ENCODE peak calls at places on chromosomes 12 and 14, in six cellular contexts. One of them, this sample, is unnamed.

GRCh38 chr12:32217354-32218310 is 111.0 kb downstream of the BICD1 start:
- DNase-seq in stimulated activated CD4-positive, alpha-beta T cell treated with anti-CD3 and anti-CD28 coated beads, Interleukin-1b, Interleukin-23, amount 100 ng/mL, for 48 hours: peak; percentile 6
- DNase-seq in M059J: peak; percentile 93
- DNase-seq in left ventricle myocardium superior: no peak
- DNase-seq in esophagus muscularis mucosa: no peak
- DNase-seq in substantia nigra: no peak
- DNase-seq in this sample: no peak

GRCh38 chr14:68172664-68173063 is 353.1 kb downstream of the RAD51B start:
- DNase-seq in stimulated activated CD4-positive, alpha-beta T cell treated with anti-CD3 and anti-CD28 coated beads, Interleukin-1b, Interleukin-23, amount 100 ng/mL, for 48 hours: no peak
- DNase-seq in M059J: no peak
- DNase-seq in left ventricle myocardium superior: no peak
- DNase-seq in esophagus muscularis mucosa: no peak
- DNase-seq in substantia nigra: no peak
- DNase-seq in this sample: no peak

GRCh38 chr12:75995691-75996090 is 35.9 kb downstream of the PHLDA1 start:
- DNase-seq in stimulated activated CD4-positive, alpha-beta T cell treated with anti-CD3 and anti-CD28 coated beads, Interleukin-1b, Interleukin-23, amount 100 ng/mL, for 48 hours: no peak
- DNase-seq in M059J: no peak
- DNase-seq in left ventricle myocardium superior: no peak
- DNase-seq in esophagus muscularis mucosa: no peak
- DNase-seq in substantia nigra: no peak
- DNase-seq in this sample: no peak

GRCh38 chr12:124517260-124518050 is 50.0 kb downstream of the NCOR2 start:
- DNase-seq in stimulated activated CD4-positive, alpha-beta T cell treated with anti-CD3 and anti-CD28 coated beads, Interleukin-1b, Interleukin-23, amount 100 ng/mL, for 48 hours: no peak
- DNase-seq in M059J: peak; percentile 76
- DNase-seq in left ventricle myocardium superior: peak; percentile 90
- DNase-seq in esophagus muscularis mucosa: no peak
- DNase-seq in substantia nigra: peak; percentile 75
- DNase-seq in this sample: peak; percentile 85

GRCh38 chr14:101235872-101236221 is 325.4 kb upstream of the DIO3 start:
- DNase-seq in stimulated activated CD4-positive, alpha-beta T cell treated with anti-CD3 and anti-CD28 coated beads, Interleukin-1b, Interleukin-23, amount 100 ng/mL, for 48 hours: no peak
- DNase-seq in M059J: no peak
- DNase-seq in left ventricle myocardium superior: no peak
- DNase-seq in esophagus muscularis mucosa: no peak
- DNase-seq in substantia nigra: no peak
- DNase-seq in this sample: no peak

GRCh38 chr14:79544671-79545070 is 666.6 kb downstream of the DIO2 start:
- DNase-seq in stimulated activated CD4-positive, alpha-beta T cell treated with anti-CD3 and anti-CD28 coated beads, Interleukin-1b, Interleukin-23, amount 100 ng/mL, for 48 hours: no peak
- DNase-seq in M059J: peak; percentile 68
- DNase-seq in left ventricle myocardium superior: no peak
- DNase-seq in esophagus muscularis mucosa: no peak
- DNase-seq in substantia nigra: no peak
- DNase-seq in this sample: no peak

GRCh38 chr12:78674311-78675085 is 190.1 kb upstream of the SYT1 start:
- DNase-seq in stimulated activated CD4-positive, alpha-beta T cell treated with anti-CD3 and anti-CD28 coated beads, Interleukin-1b, Interleukin-23, amount 100 ng/mL, for 48 hours: no peak
- DNase-seq in M059J: peak; percentile 26
- DNase-seq in left ventricle myocardium superior: no peak
- DNase-seq in esophagus muscularis mucosa: no peak
- DNase-seq in substantia nigra: no peak
- DNase-seq in this sample: no peak

GRCh38 chr12:42284876-42285275 is 41.0 kb downstream of the ZCRB1 start:
- DNase-seq in stimulated activated CD4-positive, alpha-beta T cell treated with anti-CD3 and anti-CD28 coated beads, Interleukin-1b, Interleukin-23, amount 100 ng/mL, for 48 hours: no peak
- DNase-seq in M059J: no peak
- DNase-seq in left ventricle myocardium superior: no peak
- DNase-seq in esophagus muscularis mucosa: no peak
- DNase-seq in substantia nigra: no peak
- DNase-seq in this sample: no peak

GRCh38 chr14:102570334-102570995 is 22.0 kb upstream of the RCOR1 start:
- DNase-seq in stimulated activated CD4-positive, alpha-beta T cell treated with anti-CD3 and anti-CD28 coated beads, Interleukin-1b, Interleukin-23, amount 100 ng/mL, for 48 hours: no peak
- DNase-seq in M059J: no peak
- DNase-seq in left ventricle myocardium superior: no peak
- DNase-seq in esophagus muscularis mucosa: no peak
- DNase-seq in substantia nigra: no peak
- DNase-seq in this sample: no peak

GRCh38 chr12:6866920-6867406 is 368 bp upstream of the TPI1 start:
- DNase-seq in stimulated activated CD4-positive, alpha-beta T cell treated with anti-CD3 and anti-CD28 coated beads, Interleukin-1b, Interleukin-23, amount 100 ng/mL, for 48 hours: peak; percentile 13
- DNase-seq in M059J: peak; percentile 47
- DNase-seq in left ventricle myocardium superior: no peak
- DNase-seq in esophagus muscularis mucosa: peak; percentile 94
- DNase-seq in substantia nigra: peak; percentile 63
- DNase-seq in this sample: no peak

GRCh38 chr12:113950873-113951272 is 15.3 kb downstream of the RBM19 start:
- DNase-seq in stimulated activated CD4-positive, alpha-beta T cell treated with anti-CD3 and anti-CD28 coated beads, Interleukin-1b, Interleukin-23, amount 100 ng/mL, for 48 hours: no peak
- DNase-seq in M059J: no peak
- DNase-seq in left ventricle myocardium superior: no peak
- DNase-seq in esophagus muscularis mucosa: no peak
- DNase-seq in substantia nigra: no peak
- DNase-seq in this sample: no peak

GRCh38 chr12:3631272-3631637 is 121.7 kb downstream of the CRACR2A start:
- DNase-seq in stimulated activated CD4-positive, alpha-beta T cell treated with anti-CD3 and anti-CD28 coated beads, Interleukin-1b, Interleukin-23, amount 100 ng/mL, for 48 hours: no peak
- DNase-seq in M059J: no peak
- DNase-seq in left ventricle myocardium superior: no peak
- DNase-seq in esophagus muscularis mucosa: no peak
- DNase-seq in substantia nigra: no peak
- DNase-seq in this sample: no peak

GRCh38 chr12:452667-453210 is 7.0 kb upstream of the B4GALNT3 start:
- DNase-seq in stimulated activated CD4-positive, alpha-beta T cell treated with anti-CD3 and anti-CD28 coated beads, Interleukin-1b, Interleukin-23, amount 100 ng/mL, for 48 hours: peak; percentile 84
- DNase-seq in M059J: no peak
- DNase-seq in left ventricle myocardium superior: peak; percentile 47
- DNase-seq in esophagus muscularis mucosa: no peak
- DNase-seq in substantia nigra: peak; percentile 65
- DNase-seq in this sample: peak; percentile 41

GRCh38 chr12:108729612-108730336 is 1.5 kb downstream of the CORO1C start:
- DNase-seq in stimulated activated CD4-positive, alpha-beta T cell treated with anti-CD3 and anti-CD28 coated beads, Interleukin-1b, Interleukin-23, amount 100 ng/mL, for 48 hours: no peak
- DNase-seq in M059J: peak; percentile 67
- DNase-seq in left ventricle myocardium superior: no peak
- DNase-seq in esophagus muscularis mucosa: no peak
- DNase-seq in substantia nigra: no peak
- DNase-seq in this sample: no peak

GRCh38 chr12:27331299-27331926 is 1.2 kb upstream of the BMAL2 start:
- DNase-seq in stimulated activated CD4-positive, alpha-beta T cell treated with anti-CD3 and anti-CD28 coated beads, Interleukin-1b, Interleukin-23, amount 100 ng/mL, for 48 hours: peak; percentile 16
- DNase-seq in M059J: peak; percentile 96
- DNase-seq in left ventricle myocardium superior: no peak
- DNase-seq in esophagus muscularis mucosa: no peak
- DNase-seq in substantia nigra: no peak
- DNase-seq in this sample: no peak

GRCh38 chr14:39097159-39097558 is 5.9 kb downstream of the SEC23A start:
- DNase-seq in stimulated activated CD4-positive, alpha-beta T cell treated with anti-CD3 and anti-CD28 coated beads, Interleukin-1b, Interleukin-23, amount 100 ng/mL, for 48 hours: peak; percentile 29
- DNase-seq in M059J: no peak
- DNase-seq in left ventricle myocardium superior: no peak
- DNase-seq in esophagus muscularis mucosa: no peak
- DNase-seq in substantia nigra: no peak
- DNase-seq in this sample: no peak

GRCh38 chr14:90521121-90521929 is 124.5 kb downstream of the CALM1 start:
- DNase-seq in stimulated activated CD4-positive, alpha-beta T cell treated with anti-CD3 and anti-CD28 coated beads, Interleukin-1b, Interleukin-23, amount 100 ng/mL, for 48 hours: no peak
- DNase-seq in M059J: peak; percentile 66
- DNase-seq in left ventricle myocardium superior: no peak
- DNase-seq in esophagus muscularis mucosa: no peak
- DNase-seq in substantia nigra: peak; percentile 35
- DNase-seq in this sample: no peak

GRCh38 chr14:61764342-61765122 is 2.3 kb downstream of the SNAPC1 start:
- DNase-seq in stimulated activated CD4-positive, alpha-beta T cell treated with anti-CD3 and anti-CD28 coated beads, Interleukin-1b, Interleukin-23, amount 100 ng/mL, for 48 hours: no peak
- DNase-seq in M059J: no peak
- DNase-seq in left ventricle myocardium superior: no peak
- DNase-seq in esophagus muscularis mucosa: no peak
- DNase-seq in substantia nigra: no peak
- DNase-seq in this sample: no peak

GRCh38 chr14:72892879-72893635 is 844 bp downstream of the DPF3 start:
- DNase-seq in stimulated activated CD4-positive, alpha-beta T cell treated with anti-CD3 and anti-CD28 coated beads, Interleukin-1b, Interleukin-23, amount 100 ng/mL, for 48 hours: peak; percentile 16
- DNase-seq in M059J: peak; percentile 39
- DNase-seq in left ventricle myocardium superior: peak; percentile 63
- DNase-seq in esophagus muscularis mucosa: no peak
- DNase-seq in substantia nigra: peak; percentile 61
- DNase-seq in this sample: peak; percentile 78

GRCh38 chr12:66279127-66279712 is 23.1 kb upstream of the HELB start:
- DNase-seq in stimulated activated CD4-positive, alpha-beta T cell treated with anti-CD3 and anti-CD28 coated beads, Interleukin-1b, Interleukin-23, amount 100 ng/mL, for 48 hours: no peak
- DNase-seq in M059J: peak; percentile 7
- DNase-seq in left ventricle myocardium superior: no peak
- DNase-seq in esophagus muscularis mucosa: no peak
- DNase-seq in substantia nigra: peak; percentile 9
- DNase-seq in this sample: no peak

GRCh38 chr12:131444220-131445164 is 266.4 kb upstream of the SFSWAP start:
- DNase-seq in stimulated activated CD4-positive, alpha-beta T cell treated with anti-CD3 and anti-CD28 coated beads, Interleukin-1b, Interleukin-23, amount 100 ng/mL, for 48 hours: no peak
- DNase-seq in M059J: no peak
- DNase-seq in left ventricle myocardium superior: peak; percentile 15
- DNase-seq in esophagus muscularis mucosa: no peak
- DNase-seq in substantia nigra: no peak
- DNase-seq in this sample: peak; percentile 69

GRCh38 chr12:90653051-90653450 is 301.9 kb downstream of the CCER1 start:
- DNase-seq in stimulated activated CD4-positive, alpha-beta T cell treated with anti-CD3 and anti-CD28 coated beads, Interleukin-1b, Interleukin-23, amount 100 ng/mL, for 48 hours: no peak
- DNase-seq in M059J: peak; percentile 4
- DNase-seq in left ventricle myocardium superior: no peak
- DNase-seq in esophagus muscularis mucosa: no peak
- DNase-seq in substantia nigra: no peak
- DNase-seq in this sample: no peak

This sample was measured in left lung.